ENCODE peak calls at places on chromosome 3, in four cellular contexts. C, Q, O and H are unnamed samples.

GRCh38 chr3:42025388-42026138 is 63.7 kb upstream of the ULK4 start:
- DNase-seq in C (peak), Q (no peak), O (no peak), H (peak)

GRCh38 chr3:134797816-134798451 is 2.9 kb downstream of the EPHB1 start:
- DNase-seq in C (no peak), Q (no peak), O (no peak), H (no peak)

GRCh38 chr3:45021936-45022335 is 4.2 kb upstream of the CLEC3B start:
- DNase-seq in C (no peak), Q (no peak), O (no peak), H (no peak)

GRCh38 chr3:135169651-135170050 is 374.6 kb downstream of the EPHB1 start:
- DNase-seq in C (no peak), Q (no peak), O (no peak), H (no peak)

GRCh38 chr3:9994086-9994844 is 7.6 kb upstream of the EMC3 start:
- DNase-seq in C (no peak), Q (no peak), O (no peak), H (no peak)

GRCh38 chr3:188294823-188295487 is 141.0 kb downstream of the LPP start:
- DNase-seq in C (no peak), Q (peak), O (peak), H (peak)

GRCh38 chr3:57409471-57409870 is 117.0 kb upstream of the ASB14 start:
- DNase-seq in C (no peak), Q (no peak), O (no peak), H (no peak)

GRCh38 chr3:70992131-70992530 is 591.4 kb downstream of the FOXP1 start:
- DNase-seq in C (no peak), Q (no peak), O (no peak), H (no peak)

GRCh38 chr3:102224171-102224570 is 210.6 kb upstream of the ZPLD1 start:
- DNase-seq in C (no peak), Q (peak), O (no peak), H (no peak)

GRCh38 chr3:183123891-183124290 is 24.6 kb upstream of the MCCC1 start:
- DNase-seq in C (no peak), Q (no peak), O (no peak), H (no peak)

GRCh38 chr3:47421741-47422649 is 41.2 kb downstream of the PTPN23 start:
- DNase-seq in C (no peak), Q (no peak), O (no peak), H (no peak)

GRCh38 chr3:64462203-64463120 is 225.3 kb downstream of the ADAMTS9 start:
- DNase-seq in C (no peak), Q (no peak), O (no peak), H (no peak)

GRCh38 chr3:172203522-172204258 is 164.3 kb downstream of the FNDC3B start:
- DNase-seq in C (no peak), Q (peak), O (no peak), H (no peak)

GRCh38 chr3:186506191-186506739 is 37.9 kb downstream of the CRYGS start:
- DNase-seq in C (no peak), Q (no peak), O (no peak), H (no peak)

GRCh38 chr3:192409203-192409837 is 318.0 kb downstream of the FGF12 start:
- DNase-seq in C (no peak), Q (no peak), O (no peak), H (no peak)

GRCh38 chr3:179840985-179841384 is 188.1 kb downstream of the USP13 start:
- DNase-seq in C (no peak), Q (no peak), O (no peak), H (no peak)

GRCh38 chr3:27561591-27561990 is 77.4 kb upstream of the SLC4A7 start:
- DNase-seq in C (no peak), Q (no peak), O (no peak), H (no peak)

GRCh38 chr3:142009029-142009428 is 132.6 kb downstream of the ATP1B3 start:
- DNase-seq in C (no peak), Q (no peak), O (no peak), H (no peak)

GRCh38 chr3:31634485-31634884 is 101.8 kb downstream of the STT3B start:
- DNase-seq in C (no peak), Q (no peak), O (no peak), H (no peak)

GRCh38 chr3:52532517-52532837 is 1.2 kb downstream of the NT5DC2 start:
- DNase-seq in C (peak), Q (peak), O (no peak), H (no peak)

GRCh38 chr3:196666001-196666867 is 26.7 kb downstream of the NRROS start:
- DNase-seq in C (no peak), Q (peak), O (peak), H (no peak)

GRCh38 chr3:64063207-64063981 is 40.1 kb upstream of the PSMD6 start:
- DNase-seq in C (no peak), Q (no peak), O (no peak), H (no peak)

GRCh38 chr3:186452517-186452916 is 90.5 kb upstream of the DGKG start:
- DNase-seq in C (no peak), Q (no peak), O (no peak), H (peak)

GRCh38 chr3:43696881-43697280 is 6.1 kb downstream of the ABHD5 start:
- DNase-seq in C (no peak), Q (no peak), O (no peak), H (no peak)

GRCh38 chr3:43866529-43867353 is 176.0 kb downstream of the ABHD5 start:
- DNase-seq in C (no peak), Q (no peak), O (peak), H (no peak)

GRCh38 chr3:184604039-184604955 is 42.7 kb downstream of the EPHB3 start:
- DNase-seq in C (peak), Q (no peak), O (no peak), H (no peak)

GRCh38 chr3:37129871-37130270 is 44.5 kb downstream of the LRRFIP2 start:
- DNase-seq in C (no peak), Q (no peak), O (no peak), H (no peak)

GRCh38 chr3:37125195-37125594 is 49.2 kb downstream of the LRRFIP2 start:
- DNase-seq in C (no peak), Q (no peak), O (no peak), H (no peak)

GRCh38 chr3:37126856-37127255 is 47.5 kb downstream of the LRRFIP2 start:
- DNase-seq in C (no peak), Q (no peak), O (no peak), H (no peak)

GRCh38 chr3:37125702-37126101 is 48.7 kb downstream of the LRRFIP2 start:
- DNase-seq in C (no peak), Q (no peak), O (no peak), H (no peak)

GRCh38 chr3:37127340-37127739 is 47.0 kb downstream of the LRRFIP2 start:
- DNase-seq in C (no peak), Q (peak), O (no peak), H (no peak)
- TF ChIP-seq TCF7L2 in C (no peak), Q (no peak), O (no peak), H (no peak)

DNA sequence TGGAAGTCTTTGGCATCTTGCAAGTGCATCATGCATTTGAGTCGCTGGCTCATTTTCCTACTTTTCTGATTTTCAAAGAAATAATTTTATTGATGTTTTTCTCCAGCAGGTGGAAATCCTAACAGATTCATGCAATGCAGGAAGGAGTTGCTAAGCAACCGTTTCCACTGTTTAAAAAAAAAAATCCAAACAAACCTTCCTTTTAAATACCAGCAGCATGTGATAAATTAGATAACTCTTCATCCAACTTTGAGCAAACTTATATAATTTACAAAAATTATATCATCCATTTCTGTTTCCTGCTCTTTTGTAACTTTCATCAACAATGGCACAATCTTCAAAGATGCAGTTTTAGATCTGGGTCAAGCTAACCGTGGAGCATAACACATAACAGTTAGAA is 364.1 kb downstream of the MFSD1 start:
- DNase-seq in C (no peak), Q (no peak), O (no peak), H (no peak)
- TF ChIP-seq TCF7L2 in C (no peak), Q (no peak), O (no peak), H (no peak)

DNA sequence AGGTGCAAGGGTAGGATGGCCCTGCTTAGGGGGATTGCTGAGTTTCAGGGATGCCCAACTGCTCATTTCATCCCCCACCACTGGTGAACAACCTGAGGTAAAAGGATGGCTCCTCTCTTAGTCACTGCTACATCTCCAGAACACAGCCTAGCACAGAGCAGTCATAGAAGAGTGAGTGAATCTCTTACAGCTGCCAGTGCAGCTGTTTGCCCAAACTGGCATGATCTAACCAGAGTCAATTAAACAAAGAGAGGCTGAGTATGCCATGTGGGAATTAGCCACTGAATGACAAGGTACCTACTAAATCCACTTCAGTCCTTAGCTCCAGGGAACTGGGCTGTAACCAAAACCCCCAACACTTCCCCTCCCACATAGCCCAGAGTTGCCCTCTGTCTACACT is 6.8 kb upstream of the NCKIPSD start:
- DNase-seq in C (no peak), Q (no peak), O (no peak), H (no peak)
- TF ChIP-seq TCF7L2 in C (no peak), Q (no peak), O (no peak), H (no peak)

DNA sequence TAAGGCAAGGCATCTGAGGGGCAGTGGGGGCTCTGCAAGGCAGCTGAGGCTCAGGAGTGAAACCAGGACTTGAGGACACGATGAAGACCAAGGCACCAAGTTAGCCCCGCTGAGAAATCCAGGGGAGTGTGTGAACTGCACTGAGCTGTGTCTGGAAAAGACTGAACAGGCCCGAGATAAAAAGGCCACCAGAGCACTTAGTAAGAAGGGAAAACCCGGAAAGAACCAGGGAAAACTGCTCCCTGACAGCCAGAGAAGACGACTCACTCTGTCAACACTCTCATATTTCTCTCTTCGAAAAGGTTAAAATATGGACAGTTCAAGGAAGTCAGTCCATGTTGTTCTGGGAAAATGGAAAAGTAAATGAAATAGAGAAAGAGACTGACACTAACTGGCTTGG is 109.0 kb downstream of the SEC22A start:
- DNase-seq in C (no peak), Q (no peak), O (no peak), H (no peak)
- TF ChIP-seq TCF7L2 in C (no peak), Q (no peak), O (no peak), H (no peak)

GRCh38 chr3:30596161-30596560 is 10.2 kb upstream of the TGFBR2 start:
- DNase-seq in C (no peak), Q (no peak), O (no peak), H (peak)

GRCh38 chr3:30600572-30600971 is 5.8 kb upstream of the TGFBR2 start:
- DNase-seq in C (no peak), Q (no peak), O (no peak), H (no peak)

GRCh38 chr3:30598663-30599545 is 7.5 kb upstream of the TGFBR2 start:
- DNase-seq in C (no peak), Q (no peak), O (no peak), H (no peak)

GRCh38 chr3:30597769-30598134 is 8.6 kb upstream of the TGFBR2 start:
- DNase-seq in C (no peak), Q (no peak), O (no peak), H (no peak)

GRCh38 chr3:30597131-30597768 is 9.2 kb upstream of the TGFBR2 start:
- DNase-seq in C (no peak), Q (peak), O (no peak), H (peak)
- TF ChIP-seq TCF7L2 in C (no peak), Q (peak), O (no peak), H (peak)

GRCh38 chr3:138426211-138426610 is 8.2 kb upstream of the ESYT3 start:
- DNase-seq in C (no peak), Q (no peak), O (no peak), H (peak)
- TF ChIP-seq TCF7L2 in C (no peak), Q (no peak), O (no peak), H (no peak)

GRCh38 chr3:167787440-167787839 is 51.9 kb downstream of the SERPINI1 start:
- DNase-seq in C (no peak), Q (peak), O (no peak), H (no peak)
- TF ChIP-seq TCF7L2 in C (no peak), Q (no peak), O (no peak), H (no peak)

GRCh38 chr3:13891492-13892073 is 11.7 kb upstream of the WNT7A start:
- DNase-seq in C (peak), Q (no peak), O (no peak), H (no peak)

GRCh38 chr3:13891017-13891392 is 11.1 kb upstream of the WNT7A start:
- DNase-seq in C (no peak), Q (no peak), O (no peak), H (no peak)

GRCh38 chr3:13892304-13892703 is 12.4 kb upstream of the WNT7A start:
- DNase-seq in C (no peak), Q (no peak), O (no peak), H (no peak)

GRCh38 chr3:13888576-13888975 is 8.7 kb upstream of the WNT7A start:
- DNase-seq in C (no peak), Q (no peak), O (no peak), H (no peak)

GRCh38 chr3:13890377-13891016 is 10.6 kb upstream of the WNT7A start:
- DNase-seq in C (peak), Q (no peak), O (no peak), H (no peak)
- TF ChIP-seq TCF7L2 in C (no peak), Q (no peak), O (no peak), H (no peak)